ENCODE peak calls at places on chromosomes 6 and 20, in nine cellular contexts. H, S, G, Y, A, Z, J, N and T are unnamed samples.

GRCh38 chr6:75266716-75267291 is 17.8 kb downstream of the TMEM30A start:
- DNase-seq in S (peak), A (no peak), J (peak), G (no peak), N (no peak), Y (peak), H (no peak), Z (no peak), T (no peak)

GRCh38 chr20:47847882-47848485 is 62.7 kb upstream of the SULF2 start:
- DNase-seq in N (no peak), H (no peak), J (no peak), S (peak), G (no peak), A (no peak), Y (no peak), Z (no peak), T (no peak)

GRCh38 chr20:9590189-9590588 is 75.8 kb downstream of the LAMP5 start:
- DNase-seq in Y (no peak), N (no peak), G (no peak), H (no peak), J (peak), S (peak), Z (no peak), A (no peak), T (no peak)

GRCh38 chr6:47106216-47106615 is 64.1 kb upstream of the ADGRF1 start:
- DNase-seq in G (no peak), Z (no peak), S (no peak), H (no peak), J (no peak), Y (no peak), N (no peak), A (no peak), T (no peak)

GRCh38 chr20:31746068-31746878 is 7.2 kb downstream of the TPX2 start:
- DNase-seq in Y (no peak), N (no peak), Z (no peak), A (no peak), H (no peak), S (no peak), G (no peak), J (no peak), T (no peak)

GRCh38 chr6:37525460-37526357 is 26.0 kb upstream of the CCDC167 start:
- DNase-seq in A (no peak), H (no peak), N (no peak), Z (peak), S (no peak), G (no peak), J (peak), Y (no peak), T (no peak)

GRCh38 chr6:16909599-16910360 is 148.5 kb upstream of the ATXN1 start:
- DNase-seq in G (no peak), S (no peak), J (peak), A (no peak), Z (no peak), H (no peak), N (no peak), Y (peak), T (no peak)

GRCh38 chr20:31713312-31714049 is 9.2 kb downstream of the BCL2L1 start:
- DNase-seq in S (no peak), N (no peak), G (no peak), J (peak), H (no peak), Z (no peak), Y (peak), A (peak), T (no peak)

GRCh38 chr6:73870907-73871306 is 174.9 kb downstream of the CD109 start:
- DNase-seq in N (no peak), Y (no peak), Z (no peak), H (no peak), J (no peak), S (no peak), A (no peak), G (no peak), T (no peak)

GRCh38 chr20:32832664-32833063 is 12.9 kb downstream of the MAPRE1 start:
- DNase-seq in Z (no peak), S (no peak), A (no peak), N (no peak), G (no peak), Y (no peak), J (no peak), H (no peak), T (no peak)

GRCh38 chr20:33685328-33686007 is 717 bp downstream of the E2F1 start:
- DNase-seq in G (peak), H (no peak), J (no peak), Z (peak), N (no peak), Y (no peak), S (peak), A (no peak), T (no peak)

GRCh38 chr6:167699141-167700036 is 127.3 kb upstream of the AFDN start:
- DNase-seq in H (no peak), A (peak), G (no peak), J (no peak), Y (no peak), Z (no peak), S (no peak), N (peak), T (no peak)

GRCh38 chr6:100229512-100229911 is 235.2 kb downstream of the SIM1 start:
- DNase-seq in J (no peak), Z (no peak), N (no peak), Y (no peak), H (no peak), G (no peak), A (no peak), S (peak), T (no peak)

GRCh38 chr6:47404436-47404835 is 73.2 kb upstream of the CD2AP start:
- DNase-seq in S (no peak), G (no peak), Y (no peak), N (no peak), A (no peak), H (no peak), J (no peak), Z (no peak), T (no peak)

GRCh38 chr20:63216849-63217471 is 1.0 kb upstream of the YTHDF1 start:
- DNase-seq in G (no peak), A (no peak), N (no peak), Z (peak), J (no peak), Y (no peak), S (no peak), H (no peak), T (no peak)

GRCh38 chr6:154471609-154472362 is 38.7 kb downstream of the CNKSR3 start:
- DNase-seq in S (peak), H (no peak), A (no peak), Y (no peak), Z (no peak), J (no peak), N (no peak), G (no peak), T (no peak)

GRCh38 chr6:90078513-90079289 is 184.4 kb downstream of the GJA10 start:
- DNase-seq in G (no peak), J (no peak), H (peak), A (no peak), Z (no peak), S (no peak), N (no peak), Y (no peak), T (no peak)

GRCh38 chr6:170442596-170442995 is 110.5 kb downstream of the PSMB1 start:
- DNase-seq in N (no peak), G (no peak), J (no peak), H (no peak), S (no peak), A (no peak), Z (no peak), Y (no peak), T (no peak)

GRCh38 chr6:13229205-13230085 is 98.9 kb downstream of the TBC1D7 start:
- DNase-seq in A (no peak), Y (no peak), N (no peak), J (no peak), G (no peak), S (no peak), Z (no peak), H (peak), T (no peak)

GRCh38 chr6:89286516-89286915 is 28.6 kb downstream of the GABRR2 start:
- DNase-seq in Y (no peak), H (no peak), S (no peak), G (no peak), A (no peak), N (no peak), Z (no peak), J (no peak), T (no peak)